ENCODE peak calls at places on chromosomes 13 and 19, in six cellular contexts. L is NK-92 treated with Interleukin-12 subunit alpha and Interleukin-12 subunit beta, amount 100 ng/mL, for 24 hours; Y is epithelial cell of esophagus; J is HS-27A; P is NCI-H2029; D is mucosa of descending colon. R is an unnamed sample.

GRCh38 chr13:40564342-40564997 is 102.0 kb downstream of the FOXO1 start:
- DNase-seq in L (no peak), Y (no peak), P (no peak), J (no peak), D (no peak), R (no peak)

GRCh38 chr13:32314271-32314967 is 744 bp downstream of the ZAR1L start:
- DNase-seq in L (no peak), J (no peak), D (peak), Y (no peak), P (no peak), R (no peak)

GRCh38 chr13:65600702-65601101 is 1629.4 kb downstream of the PCDH9 start:
- DNase-seq in Y (peak), D (no peak), J (no peak), P (no peak), L (no peak), R (peak)

GRCh38 chr13:25881946-25882574 is 169.8 kb downstream of the SHISA2 start:
- DNase-seq in J (no peak), L (no peak), D (no peak), P (peak), Y (peak), R (no peak)

GRCh38 chr19:5665781-5666513 is 14.4 kb downstream of the MICOS13 start:
- DNase-seq in J (no peak), D (no peak), Y (peak), P (no peak), L (no peak), R (peak)

GRCh38 chr19:4597278-4597974 is 37.9 kb upstream of the SEMA6B start:
- DNase-seq in P (no peak), D (no peak), L (no peak), Y (no peak), J (no peak), R (no peak)

GRCh38 chr13:42364613-42365000 is 92.7 kb downstream of the AKAP11 start:
- DNase-seq in L (no peak), D (no peak), P (no peak), Y (peak), J (no peak), R (no peak)

GRCh38 chr13:40813662-40814454 is 24.4 kb downstream of the SLC25A15 start:
- DNase-seq in P (peak), D (peak), J (no peak), L (no peak), Y (peak), R (peak)

GRCh38 chr13:79267560-79267959 is 138.5 kb downstream of the RBM26 start:
- DNase-seq in J (no peak), Y (no peak), D (no peak), P (no peak), L (no peak), R (no peak)